ENCODE peak calls at places on chromosomes 13 and 19, in nine cellular contexts. Z, C, S, E, M, Q, Y, G and K are unnamed samples.

GRCh38 chr13:98813993-98814392 is 61.5 kb upstream of the SLC15A1 start:
- DNase-seq in Z (no peak), C (no peak), S (no peak), E (no peak), M (no peak), Q (no peak), Y (no peak), G (no peak), K (no peak)

GRCh38 chr19:30001794-30002193 is 59.8 kb downstream of the URI1 start:
- DNase-seq in Z (no peak), C (no peak), S (no peak), E (no peak), M (peak), Q (no peak), Y (no peak), G (peak), K (no peak)

GRCh38 chr19:14770944-14771839 is 7.2 kb downstream of the ADGRE2 start:
- DNase-seq in Z (no peak), C (no peak), S (no peak), E (no peak), M (no peak), Q (no peak), Y (no peak), G (peak), K (no peak)

GRCh38 chr19:35727053-35727955 is 9.5 kb downstream of the KMT2B start:
- DNase-seq in Z (no peak), C (no peak), S (no peak), E (no peak), M (no peak), Q (no peak), Y (no peak), G (no peak), K (no peak)

GRCh38 chr19:1252221-1252817 is 3.9 kb downstream of the MIDN start:
- DNase-seq in Z (no peak), C (peak), S (peak), E (peak), M (peak), Q (peak), Y (peak), G (peak), K (peak)

GRCh38 chr19:1725100-1726064 is 27.9 kb upstream of the ONECUT3 start:
- DNase-seq in Z (no peak), C (no peak), S (no peak), E (peak), M (peak), Q (no peak), Y (peak), G (no peak), K (no peak)

GRCh38 chr19:17081672-17082630 is 6.4 kb downstream of the MYO9B start:
- DNase-seq in Z (no peak), C (no peak), S (no peak), E (no peak), M (no peak), Q (no peak), Y (no peak), G (no peak), K (no peak)

GRCh38 chr13:21637296-21637695 is 33.3 kb upstream of the MICU2 start:
- DNase-seq in Z (no peak), C (no peak), S (no peak), E (no peak), M (peak), Q (no peak), Y (peak), G (no peak), K (no peak)

GRCh38 chr13:37640499-37640898 is 41.9 kb upstream of the POSTN start:
- DNase-seq in Z (no peak), C (no peak), S (peak), E (no peak), M (peak), Q (no peak), Y (no peak), G (peak), K (no peak)

GRCh38 chr13:54950546-54950945 is 1921.9 kb downstream of the OLFM4 start:
- DNase-seq in Z (no peak), C (no peak), S (no peak), E (no peak), M (no peak), Q (no peak), Y (no peak), G (no peak), K (no peak)

GRCh38 chr13:99380921-99381645 is 73.9 kb upstream of the GPR183 start:
- DNase-seq in Z (no peak), C (no peak), S (no peak), E (no peak), M (no peak), Q (no peak), Y (no peak), G (no peak), K (peak)

GRCh38 chr13:89968468-89968867 is 1379.0 kb upstream of the MIR17HG start:
- DNase-seq in Z (no peak), C (no peak), S (no peak), E (no peak), M (no peak), Q (no peak), Y (no peak), G (no peak), K (no peak)

GRCh38 chr13:26509491-26509890 is 48.0 kb upstream of the WASF3 start:
- DNase-seq in Z (no peak), C (no peak), S (no peak), E (no peak), M (no peak), Q (no peak), Y (no peak), G (no peak), K (no peak)

GRCh38 chr19:32558607-32559228 is 22.3 kb upstream of the PDCD5 start:
- DNase-seq in Z (no peak), C (no peak), S (no peak), E (no peak), M (no peak), Q (no peak), Y (no peak), G (no peak), K (no peak)

GRCh38 chr19:10835089-10835753 is 791 bp downstream of the TMED1 start:
- DNase-seq in Z (no peak), C (no peak), S (no peak), E (no peak), M (peak), Q (no peak), Y (peak), G (no peak), K (no peak)

GRCh38 chr13:59893261-59893660 is 270.5 kb downstream of the DIAPH3 start:
- DNase-seq in Z (no peak), C (no peak), S (no peak), E (no peak), M (no peak), Q (no peak), Y (no peak), G (no peak), K (no peak)

GRCh38 chr13:99313473-99313872 is 6.3 kb upstream of the GPR183 start:
- DNase-seq in Z (peak), C (no peak), S (no peak), E (no peak), M (no peak), Q (no peak), Y (no peak), G (no peak), K (no peak)

GRCh38 chr19:49231804-49232203 is 74.2 kb downstream of the TRPM4 start:
- DNase-seq in Z (no peak), C (no peak), S (no peak), E (no peak), M (no peak), Q (no peak), Y (no peak), G (no peak), K (no peak)

GRCh38 chr13:90883592-90883991 is 463.9 kb upstream of the MIR17HG start:
- DNase-seq in Z (no peak), C (no peak), S (no peak), E (no peak), M (no peak), Q (no peak), Y (no peak), G (no peak), K (no peak)

GRCh38 chr19:28443361-28443760 is 769.6 kb downstream of the UQCRFS1 start:
- DNase-seq in Z (no peak), C (no peak), S (no peak), E (no peak), M (no peak), Q (no peak), Y (no peak), G (no peak), K (no peak)

GRCh38 chr13:27037571-27037970 is 134.0 kb downstream of the USP12 start:
- DNase-seq in Z (no peak), C (no peak), S (no peak), E (no peak), M (no peak), Q (no peak), Y (no peak), G (no peak), K (no peak)

GRCh38 chr19:18465214-18465963 is 27.5 kb upstream of the ISYNA1 start:
- DNase-seq in Z (no peak), C (no peak), S (no peak), E (no peak), M (no peak), Q (no peak), Y (no peak), G (no peak), K (no peak)

GRCh38 chr19:55614711-55615552 is 9.4 kb downstream of the ZNF784 start:
- DNase-seq in Z (no peak), C (no peak), S (no peak), E (peak), M (no peak), Q (no peak), Y (no peak), G (no peak), K (no peak)

GRCh38 chr19:9962623-9963290 is 26.4 kb upstream of the OLFM2 start:
- DNase-seq in Z (no peak), C (no peak), S (no peak), E (no peak), M (no peak), Q (no peak), Y (no peak), G (no peak), K (no peak)

GRCh38 chr19:3950871-3951861 is 18.3 kb downstream of the NMRK2 start:
- DNase-seq in Z (no peak), C (no peak), S (no peak), E (no peak), M (no peak), Q (no peak), Y (peak), G (no peak), K (no peak)

GRCh38 chr19:2552859-2553258 is 76.9 kb downstream of the GADD45B start:
- DNase-seq in Z (no peak), C (peak), S (no peak), E (no peak), M (no peak), Q (no peak), Y (no peak), G (peak), K (peak)

GRCh38 chr13:94239135-94239534 is 240.3 kb downstream of the DCT start:
- DNase-seq in Z (no peak), C (no peak), S (peak), E (no peak), M (no peak), Q (no peak), Y (no peak), G (no peak), K (no peak)

GRCh38 chr19:56839665-56840451 is 668 bp downstream of the PEG3 start:
- DNase-seq in Z (peak), C (no peak), S (no peak), E (peak), M (no peak), Q (no peak), Y (peak), G (no peak), K (no peak)

GRCh38 chr13:113187263-113187669 is 21.2 kb downstream of the PCID2 start:
- DNase-seq in Z (peak), C (no peak), S (peak), E (peak), M (peak), Q (no peak), Y (peak), G (no peak), K (no peak)

GRCh38 chr19:38266070-38266469 is 1.7 kb downstream of the SPINT2 start:
- DNase-seq in Z (no peak), C (no peak), S (no peak), E (no peak), M (peak), Q (no peak), Y (peak), G (no peak), K (no peak)

GRCh38 chr13:50596103-50596502 is 247.4 kb downstream of the DLEU7 start:
- DNase-seq in Z (no peak), C (no peak), S (no peak), E (peak), M (no peak), Q (no peak), Y (no peak), G (peak), K (no peak)

GRCh38 chr13:36432106-36432544 is at the start of gene CCNA1:
- DNase-seq in Z (no peak), C (no peak), S (no peak), E (peak), M (peak), Q (no peak), Y (peak), G (no peak), K (no peak)

GRCh38 chr19:49344516-49345423 is 9.6 kb downstream of the CD37 start:
- DNase-seq in Z (no peak), C (no peak), S (no peak), E (no peak), M (no peak), Q (no peak), Y (no peak), G (no peak), K (no peak)